ENCODE peak calls at places on chromosome 17, in six cellular contexts. T, Q, H, Y, V and A are unnamed samples.

GRCh38 chr17:16313159-16314090 is 39.8 kb downstream of the CENPV start:
- DNase-seq in T (no peak), Q (no peak), H (no peak), Y (no peak), V (no peak), A (no peak)

GRCh38 chr17:64115871-64116534 is 13.9 kb downstream of the ERN1 start:
- DNase-seq in T (no peak), Q (no peak), H (no peak), Y (no peak), V (no peak), A (no peak)

GRCh38 chr17:6938637-6939036 is 57.2 kb upstream of the ALOX12 start:
- DNase-seq in T (no peak), Q (peak; percentile 27), H (no peak), Y (no peak), V (no peak), A (no peak)

GRCh38 chr17:68134046-68134637 is 98.6 kb downstream of the KPNA2 start:
- DNase-seq in T (no peak), Q (no peak), H (peak; percentile 40), Y (no peak), V (no peak), A (no peak)

GRCh38 chr17:20074001-20074400 is 64.8 kb downstream of the SPECC1 start:
- DNase-seq in T (no peak), Q (no peak), H (no peak), Y (no peak), V (no peak), A (no peak)

GRCh38 chr17:16911141-16911937 is 60.6 kb downstream of the TNFRSF13B start:
- DNase-seq in T (peak; percentile 28), Q (no peak), H (no peak), Y (peak; percentile 63), V (peak; percentile 32), A (no peak)

GRCh38 chr17:51926448-51926847 is 232.1 kb downstream of the CA10 start:
- DNase-seq in T (no peak), Q (no peak), H (no peak), Y (no peak), V (peak; percentile 31), A (no peak)

GRCh38 chr17:62652251-62653001 is 25.0 kb downstream of the MRC2 start:
- DNase-seq in T (peak; percentile 49), Q (peak; percentile 35), H (peak; percentile 85), Y (peak; percentile 31), V (no peak), A (no peak)

GRCh38 chr17:8137645-8138342 is 13.9 kb upstream of the HES7 start:
- DNase-seq in T (peak; percentile 24), Q (no peak), H (peak; percentile 45), Y (no peak), V (peak; percentile 25), A (no peak)

GRCh38 chr17:2025220-2025621 is at the start of gene RTN4RL1:
- DNase-seq in T (peak; percentile 91), Q (peak; percentile 92), H (peak; percentile 93), Y (peak; percentile 76), V (peak; percentile 61), A (peak; percentile 62)

GRCh38 chr17:410674-411401 is 58.2 kb upstream of the RPH3AL start:
- DNase-seq in T (peak; percentile 32), Q (no peak), H (no peak), Y (peak; percentile 84), V (peak; percentile 27), A (peak; percentile 90)

GRCh38 chr17:40528692-40529417 is 27.4 kb upstream of the TNS4 start:
- DNase-seq in T (no peak), Q (no peak), H (no peak), Y (peak; percentile 61), V (no peak), A (no peak)

GRCh38 chr17:68035131-68035522 is 408 bp upstream of the KPNA2 start:
- DNase-seq in T (peak; percentile 95), Q (peak; percentile 97), H (no peak), Y (no peak), V (peak; percentile 91), A (no peak)

GRCh38 chr17:19445105-19445504 is 34.1 kb downstream of the RNF112 start:
- DNase-seq in T (no peak), Q (no peak), H (no peak), Y (no peak), V (no peak), A (no peak)

GRCh38 chr17:44320066-44320465 is 4.6 kb downstream of the SLC25A39 start:
- DNase-seq in T (no peak), Q (no peak), H (peak; percentile 49), Y (no peak), V (no peak), A (no peak)

GRCh38 chr17:1604831-1605528 is 23.7 kb downstream of the SLC43A2 start:
- DNase-seq in T (no peak), Q (no peak), H (peak; percentile 82), Y (no peak), V (no peak), A (no peak)

GRCh38 chr17:74126959-74127358 is 76.5 kb upstream of the RPL38 start:
- DNase-seq in T (no peak), Q (no peak), H (no peak), Y (no peak), V (no peak), A (no peak)

GRCh38 chr17:74130276-74130675 is 73.2 kb upstream of the RPL38 start:
- DNase-seq in T (no peak), Q (no peak), H (no peak), Y (no peak), V (no peak), A (no peak)

GRCh38 chr17:74126179-74126900 is 77.1 kb upstream of the RPL38 start:
- DNase-seq in T (no peak), Q (no peak), H (no peak), Y (no peak), V (no peak), A (no peak)

GRCh38 chr17:74130841-74131240 is 72.6 kb upstream of the RPL38 start:
- DNase-seq in T (no peak), Q (no peak), H (no peak), Y (no peak), V (no peak), A (no peak)

GRCh38 chr17:74128456-74128855 is 75.0 kb upstream of the RPL38 start:
- DNase-seq in T (no peak), Q (no peak), H (no peak), Y (no peak), V (no peak), A (no peak)
- H3K36me3 ChIP-seq in T (no peaks in the 10 kb centered on the region), Q (no peaks in the 10 kb centered on the region), H (no peaks in the 10 kb centered on the region), Y (no peaks in the 10 kb centered on the region), V (no peaks in the 10 kb centered on the region), A (no peaks in the 10 kb centered on the region)

GRCh38 chr17:65535777-65536572 is 25.5 kb downstream of the AXIN2 start:
- DNase-seq in T (no peak), Q (no peak), H (peak; percentile 26), Y (no peak), V (no peak), A (no peak)

GRCh38 chr17:65533056-65533745 is 28.2 kb downstream of the AXIN2 start:
- DNase-seq in T (no peak), Q (no peak), H (peak; percentile 35), Y (no peak), V (no peak), A (no peak)

GRCh38 chr17:65531508-65532431 is 29.7 kb downstream of the AXIN2 start:
- DNase-seq in T (peak; percentile 73), Q (peak; percentile 51), H (peak; percentile 81), Y (no peak), V (peak; percentile 80), A (no peak)

GRCh38 chr17:65532491-65532890 is 29.0 kb downstream of the AXIN2 start:
- DNase-seq in T (peak; percentile 33), Q (no peak), H (peak; percentile 31), Y (no peak), V (peak; percentile 38), A (no peak)

DNA sequence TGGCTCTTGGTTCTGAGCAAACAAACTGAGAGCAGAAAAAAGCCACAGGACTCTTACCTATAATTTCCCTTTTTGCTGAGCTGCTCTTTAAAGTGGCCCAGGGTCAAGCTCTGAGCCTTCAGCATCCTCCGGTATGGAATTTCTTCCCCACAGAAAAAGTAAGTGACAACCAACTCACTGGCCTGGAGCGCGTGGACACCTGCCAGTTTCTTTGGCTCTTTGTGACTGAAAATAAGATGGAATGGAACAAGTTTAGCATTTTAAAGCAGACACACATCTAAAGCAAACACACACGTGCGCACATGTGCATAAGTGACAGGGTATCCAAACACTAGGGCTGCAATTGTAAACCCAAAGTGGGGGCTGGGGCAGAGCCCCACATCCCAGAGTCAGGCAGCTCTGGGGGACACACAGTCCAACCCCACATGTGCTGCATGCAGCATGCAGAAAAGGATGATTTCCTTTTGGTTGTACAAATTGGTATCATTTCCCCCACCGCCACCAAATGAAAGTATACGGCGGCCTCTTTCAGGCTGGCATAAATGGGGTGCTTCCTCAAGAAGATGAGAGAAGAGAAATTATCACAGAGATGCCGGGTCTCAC is 27.5 kb downstream of the AXIN2 start:
- DNase-seq in T (no peak), Q (no peak), H (no peak), Y (no peak), V (no peak), A (no peak)
- H3K36me3 ChIP-seq in T (peaks cover 73% of the 10 kb centered on the region), Q (peaks cover 60% of the 10 kb centered on the region), H (peaks cover 44% of the 10 kb centered on the region), Y (peaks cover 7% of the 10 kb centered on the region), V (no peaks in the 10 kb centered on the region), A (peaks cover 22% of the 10 kb centered on the region)

GRCh38 chr17:48547839-48548686 is 3.2 kb upstream of the HOXB2 start:
- DNase-seq in T (no peak), Q (no peak), H (no peak), Y (peak; percentile 50), V (no peak), A (peak; percentile 52)

GRCh38 chr17:48545539-48545938 is 630 bp upstream of the HOXB2 start:
- DNase-seq in T (no peak), Q (no peak), H (no peak), Y (no peak), V (no peak), A (no peak)

GRCh38 chr17:48548687-48549621 is 4.0 kb upstream of the HOXB2 start:
- DNase-seq in T (no peak), Q (no peak), H (no peak), Y (no peak), V (no peak), A (no peak)

GRCh38 chr17:48546187-48546923 is 1.4 kb upstream of the HOXB2 start:
- DNase-seq in T (no peak), Q (peak; percentile 86), H (peak; percentile 76), Y (no peak), V (no peak), A (no peak)

GRCh38 chr17:48546924-48547838 is 2.3 kb upstream of the HOXB2 start:
- DNase-seq in T (no peak), Q (no peak), H (no peak), Y (peak; percentile 11), V (peak; percentile 81), A (peak; percentile 30)
- H3K36me3 ChIP-seq in T (peaks cover 14% of the 10 kb centered on the region), Q (peaks cover 7% of the 10 kb centered on the region), H (no peaks in the 10 kb centered on the region), Y (no peaks in the 10 kb centered on the region), V (no peaks in the 10 kb centered on the region), A (no peaks in the 10 kb centered on the region)

GRCh38 chr17:82171750-82172375 is 40.8 kb downstream of the CCDC57 start:
- DNase-seq in T (no peak), Q (no peak), H (no peak), Y (no peak), V (no peak), A (no peak)

GRCh38 chr17:82175166-82175565 is 37.5 kb downstream of the CCDC57 start:
- DNase-seq in T (no peak), Q (no peak), H (peak; percentile 70), Y (no peak), V (no peak), A (no peak)

GRCh38 chr17:82175951-82176350 is 36.7 kb downstream of the CCDC57 start:
- DNase-seq in T (no peak), Q (no peak), H (no peak), Y (no peak), V (no peak), A (no peak)

GRCh38 chr17:82172461-82173160 is 40.0 kb downstream of the CCDC57 start:
- DNase-seq in T (no peak), Q (no peak), H (peak; percentile 45), Y (no peak), V (no peak), A (no peak)

GRCh38 chr17:82173351-82174041 is 39.1 kb downstream of the CCDC57 start:
- DNase-seq in T (no peak), Q (peak; percentile 23), H (peak; percentile 89), Y (no peak), V (no peak), A (no peak)
- H3K36me3 ChIP-seq in T (peaks cover 11% of the 10 kb centered on the region), Q (peaks cover 13% of the 10 kb centered on the region), H (no peaks in the 10 kb centered on the region), Y (no peaks in the 10 kb centered on the region), V (no peaks in the 10 kb centered on the region), A (no peaks in the 10 kb centered on the region)